ENCODE peak calls at places on chromosome X, in nine cellular contexts. I is Peyer's patch, F is OCI-LY7, B is left lung, J is fibroblast of pulmonary artery, W is mucosa of descending colon, O is heart left ventricle, G is GM23338, U is AG09319. R is an unnamed sample.

GRCh38 chrX:47814853-47815252 is 21.8 kb upstream of the ZNF81 start:
- DNase-seq in W (no peak), B (no peak), F (no peak), J (no peak), U (no peak), I (no peak), O (no peak), G (peak; percentile 34), R (no peak)

GRCh38 chrX:54063361-54063760 is 19.1 kb upstream of the PHF8 start:
- DNase-seq in B (no peak), O (no peak), G (no peak), F (no peak), W (no peak), U (no peak), J (no peak), I (no peak), R (no peak)

GRCh38 chrX:48942895-48943294 is 14.5 kb downstream of the OTUD5 start:
- DNase-seq in I (no peak), U (no peak), F (no peak), B (no peak), W (no peak), G (no peak), O (no peak), J (no peak), R (no peak)

GRCh38 chrX:130166503-130166777 is 799 bp upstream of the AIFM1 start:
- DNase-seq in G (no peak), W (no peak), J (no peak), O (no peak), U (no peak), B (no peak), I (no peak), F (no peak), R (no peak)

GRCh38 chrX:88378406-88378805 is 368.6 kb upstream of the CPXCR1 start:
- DNase-seq in J (no peak), B (no peak), I (no peak), W (no peak), U (no peak), F (no peak), O (no peak), G (no peak), R (no peak)

GRCh38 chrX:103878466-103879151 is 46.6 kb upstream of the RAB9B start:
- DNase-seq in W (peak; percentile 26), F (no peak), O (no peak), J (peak; percentile 82), I (no peak), G (peak; percentile 7), U (no peak), B (no peak), R (no peak)

GRCh38 chrX:139881130-139881529 is 51.7 kb downstream of the ATP11C start:
- DNase-seq in I (no peak), G (no peak), F (no peak), U (no peak), O (no peak), J (peak; percentile 69), B (no peak), W (no peak), R (no peak)

GRCh38 chrX:135985123-135985973 is at the start of gene SLC9A6:
- DNase-seq in O (peak; percentile 78), U (peak; percentile 11), J (peak; percentile 42), I (peak; percentile 82), B (peak; percentile 76), W (peak; percentile 83), G (peak; percentile 81), F (peak; percentile 83), R (peak; percentile 83)

GRCh38 chrX:24777660-24778059 is 83.9 kb downstream of the POLA1 start:
- DNase-seq in I (no peak), B (no peak), O (no peak), U (no peak), W (no peak), F (peak; percentile 76), J (no peak), G (no peak), R (no peak)

GRCh38 chrX:48891402-48892288 is 5.9 kb downstream of the TIMM17B start:
- DNase-seq in B (peak; percentile 89), W (peak; percentile 91), G (peak; percentile 89), O (peak; percentile 87), J (peak; percentile 88), F (peak; percentile 67), I (peak; percentile 88), U (peak; percentile 65), R (peak; percentile 87)

GRCh38 chrX:66023726-66024467 is 16.0 kb downstream of the VSIG4 start:
- DNase-seq in G (no peak), J (no peak), I (no peak), U (no peak), O (no peak), W (no peak), F (no peak), B (no peak), R (no peak)

GRCh38 chrX:19347916-19348315 is 4.2 kb downstream of the PDHA1 start:
- DNase-seq in I (no peak), U (no peak), B (no peak), J (no peak), O (no peak), F (no peak), W (no peak), G (no peak), R (no peak)

GRCh38 chrX:10121787-10122186 is 35.0 kb upstream of the CLCN4 start:
- DNase-seq in W (no peak), F (peak; percentile 88), J (no peak), U (no peak), I (no peak), G (no peak), O (no peak), B (no peak), R (peak; percentile 56)

GRCh38 chrX:153696100-153696499 is 8.4 kb downstream of the SLC6A8 start:
- DNase-seq in U (no peak), B (no peak), O (no peak), I (no peak), J (no peak), W (no peak), F (no peak), G (no peak), R (no peak)
- TF ChIP-seq CTCF in U (no peak), B (no peak), O (no peak), I (no peak), J (no peak), W (no peak), F (no peak), G (no peak), R (no peak)

GRCh38 chrX:138031715-138032114 is 465.8 kb downstream of the ZIC3 start:
- DNase-seq in I (no peak), W (no peak), U (no peak), J (no peak), B (no peak), F (no peak), O (no peak), G (no peak), R (no peak)

GRCh38 chrX:138037548-138037947 is 471.6 kb downstream of the ZIC3 start:
- DNase-seq in F (no peak), J (no peak), G (no peak), B (no peak), W (no peak), I (no peak), U (no peak), O (no peak), R (no peak)

DNA sequence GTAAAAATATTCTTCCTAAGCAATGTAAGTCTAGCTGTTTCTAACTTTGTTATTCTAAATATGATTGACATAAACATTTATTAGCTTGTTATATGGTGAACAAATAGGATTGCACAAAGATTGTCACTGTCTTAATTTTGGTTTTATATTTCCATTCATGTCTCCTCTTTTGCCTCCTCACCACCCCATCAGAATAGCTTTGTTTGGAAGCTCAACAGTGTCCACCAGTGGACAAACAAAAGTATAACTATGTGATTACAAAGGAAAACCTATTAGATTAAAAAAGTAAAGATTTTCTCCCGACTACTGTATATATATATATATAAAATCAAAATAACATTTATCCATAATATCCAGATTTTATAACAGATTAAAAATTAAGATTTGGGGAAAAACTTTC is 468.2 kb downstream of the ZIC3 start:
- DNase-seq in U (no peak), O (no peak), I (no peak), F (no peak), G (peak; percentile 8), W (no peak), B (no peak), J (no peak), R (no peak)
- TF ChIP-seq CTCF in U (no peak), O (no peak), I (no peak), F (peak; percentile 17), G (peak; percentile 47), W (no peak), B (no peak), J (no peak), R (peak; percentile 19)

DNA sequence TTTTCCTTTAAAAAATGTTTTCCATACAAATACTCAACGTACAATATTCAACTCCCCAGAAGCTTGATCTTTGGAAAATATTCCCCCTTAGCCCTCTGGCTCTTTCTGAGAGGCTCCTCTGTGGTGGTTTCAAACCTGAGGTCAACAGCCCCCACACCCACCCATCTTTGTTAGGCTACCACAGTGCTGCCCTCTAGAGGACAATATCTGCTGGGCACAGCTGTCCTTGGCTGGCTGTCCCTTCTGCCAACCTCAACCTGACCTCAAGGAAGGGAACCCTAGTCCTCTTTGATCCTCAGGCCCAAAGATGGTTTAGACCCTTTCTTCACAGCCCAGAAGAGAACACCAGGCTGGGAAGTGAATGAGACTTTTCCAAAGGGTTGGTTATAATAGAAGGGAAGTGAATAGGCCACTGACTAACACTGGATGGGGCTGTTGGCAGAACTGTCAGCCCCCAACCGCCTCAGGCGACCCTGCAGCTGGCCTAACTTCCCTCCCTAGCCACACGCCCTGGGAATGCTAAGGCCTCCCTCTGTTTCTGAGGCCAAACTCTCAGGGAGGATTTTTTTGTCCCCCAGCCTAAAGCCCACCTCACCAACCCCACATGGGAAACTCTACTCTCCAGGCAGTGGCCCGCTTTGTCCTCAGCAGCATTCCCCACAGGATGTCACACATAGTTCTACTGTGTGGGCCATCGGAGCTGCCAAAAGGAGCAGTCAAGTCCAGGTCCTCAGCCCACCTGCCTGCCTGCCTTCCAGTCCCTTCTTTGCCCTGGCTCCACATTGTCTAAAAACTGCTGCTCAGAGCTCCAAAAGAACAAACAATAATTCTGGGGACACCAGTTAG is 34.3 kb downstream of the NYX start:
- DNase-seq in W (no peak), G (peak; percentile 67), F (peak; percentile 48), B (no peak), I (no peak), U (no peak), O (no peak), J (no peak), R (no peak)
- TF ChIP-seq CTCF in W (no peak), G (peak; percentile 68), F (peak; percentile 77), B (peak; percentile 42), I (peak; percentile 18), U (peak; percentile 46), O (peak; percentile 13), J (peak; percentile 44), R (peak; percentile 43)

GRCh38 chrX:32673193-32673592 is 538.2 kb downstream of the DMD start:
- DNase-seq in J (peak; percentile 5), O (no peak), U (no peak), F (peak; percentile 30), G (peak; percentile 37), B (no peak), I (no peak), W (no peak), R (no peak)
- TF ChIP-seq CTCF in J (no peak), O (no peak), U (no peak), F (peak; percentile 66), G (peak; percentile 41), B (no peak), I (no peak), W (no peak), R (peak; percentile 31)

R was measured in right lobe of liver.